ENCODE peak calls at places on chromosomes 11 and 22, in five cellular contexts. L, I, Q, X and U are unnamed samples.

GRCh38 chr11:48028909-48029685 is 48.7 kb downstream of the PTPRJ start:
- DNase-seq in Q (no peak), X (no peak), I (peak), L (no peak), U (no peak)

GRCh38 chr11:59918987-59919589 is 19.1 kb upstream of the OOSP1 start:
- DNase-seq in X (peak), I (peak), Q (peak), L (peak), U (no peak)

GRCh38 chr11:73614591-73614990 is 16.7 kb upstream of the FAM168A start:
- DNase-seq in I (no peak), L (peak), Q (no peak), X (no peak), U (no peak)

GRCh38 chr11:73121692-73122091 is 20.4 kb downstream of the FCHSD2 start:
- DNase-seq in X (no peak), L (no peak), I (no peak), Q (no peak), U (no peak)

GRCh38 chr22:25569983-25570382 is 5.5 kb downstream of the GRK3 start:
- DNase-seq in L (no peak), Q (no peak), I (no peak), X (no peak), U (no peak)

GRCh38 chr11:133811850-133812685 is 33.2 kb downstream of the SPATA19 start:
- DNase-seq in I (no peak), Q (no peak), X (no peak), L (no peak), U (no peak)

GRCh38 chr11:99683933-99684332 is 663.2 kb downstream of the CNTN5 start:
- DNase-seq in L (no peak), Q (no peak), X (no peak), I (no peak), U (no peak)

GRCh38 chr22:48147831-48148230 is 1385.4 kb downstream of the TBC1D22A start:
- DNase-seq in I (no peak), L (no peak), Q (no peak), X (no peak), U (no peak)

GRCh38 chr22:49768961-49769690 is 58.5 kb downstream of the BRD1 start:
- DNase-seq in L (no peak), I (peak), Q (peak), X (no peak), U (peak)

GRCh38 chr11:67439321-67440228 is 2.1 kb upstream of the PTPRCAP start:
- DNase-seq in X (no peak), I (no peak), Q (peak), L (no peak), U (peak)

GRCh38 chr11:556175-556699 is 4.3 kb downstream of the LMNTD2 start:
- DNase-seq in L (no peak), X (no peak), Q (no peak), I (no peak), U (peak)

GRCh38 chr22:46068908-46069481 is 81.3 kb upstream of the PPARA start:
- DNase-seq in X (no peak), Q (no peak), I (peak), L (peak), U (no peak)

GRCh38 chr22:20111045-20111688 is 4.7 kb upstream of the RANBP1 start:
- DNase-seq in X (no peak), L (no peak), I (peak), Q (peak), U (no peak)

GRCh38 chr11:119000906-119001305 is 3.0 kb downstream of the CENATAC start:
- DNase-seq in L (peak), I (no peak), Q (no peak), X (no peak), U (no peak)

GRCh38 chr22:39318507-39319283 is 728 bp downstream of the RPL3 start:
- DNase-seq in Q (no peak), X (peak), L (no peak), I (no peak), U (no peak)

GRCh38 chr11:115590254-115590653 is 86.0 kb upstream of the CADM1 start:
- DNase-seq in L (no peak), X (no peak), Q (no peak), I (no peak), U (no peak)

GRCh38 chr11:91935120-91935519 is 289.5 kb upstream of the FAT3 start:
- DNase-seq in I (no peak), L (no peak), X (no peak), Q (no peak), U (no peak)

GRCh38 chr11:216081-216974 is 8.8 kb downstream of the RIC8A start:
- DNase-seq in I (no peak), Q (no peak), X (no peak), L (no peak), U (no peak)

GRCh38 chr11:119262668-119263351 is 54.1 kb downstream of the MCAM start:
- DNase-seq in X (peak), I (peak), L (peak), Q (no peak), U (no peak)

GRCh38 chr11:90134420-90135003 is at the start of gene NAALAD2:
- DNase-seq in X (peak), I (peak), Q (peak), L (no peak), U (peak)

GRCh38 chr11:122717264-122717867 is 61.8 kb downstream of the UBASH3B start:
- DNase-seq in Q (no peak), I (no peak), L (no peak), X (no peak), U (no peak)

GRCh38 chr22:45218974-45219373 is 21.7 kb downstream of the KIAA0930 start:
- DNase-seq in L (no peak), Q (no peak), X (peak), I (no peak), U (no peak)

GRCh38 chr11:73306069-73306468 is 2.0 kb upstream of the ARHGEF17 start:
- DNase-seq in L (no peak), Q (no peak), X (no peak), I (no peak), U (no peak)

GRCh38 chr22:33925194-33925593 is 4.9 kb upstream of the LARGE1 start:
- DNase-seq in X (no peak), Q (no peak), L (no peak), I (no peak), U (no peak)

GRCh38 chr22:39362271-39362670 is 12.5 kb downstream of the SYNGR1 start:
- DNase-seq in L (no peak), X (no peak), I (no peak), Q (peak), U (no peak)

GRCh38 chr22:27627901-27628300 is 173.7 kb downstream of the MN1 start:
- DNase-seq in X (no peak), Q (no peak), L (no peak), I (no peak), U (no peak)

GRCh38 chr11:11265994-11266606 is 87.0 kb downstream of the CSNK2A3 start:
- DNase-seq in I (peak), Q (peak), X (peak), L (peak), U (peak)

GRCh38 chr11:37512156-37512780 is 914.2 kb upstream of the RAG2 start:
- DNase-seq in L (no peak), Q (peak), X (no peak), I (no peak), U (no peak)

GRCh38 chr22:27800250-27801131 is 1.1 kb downstream of the MN1 start:
- DNase-seq in I (peak), X (no peak), Q (no peak), L (peak), U (peak)

GRCh38 chr11:20363149-20363499 is 390 bp upstream of the HTATIP2 start:
- DNase-seq in Q (no peak), X (no peak), L (no peak), I (no peak), U (no peak)

GRCh38 chr11:20357150-20357549 is 6.4 kb upstream of the HTATIP2 start:
- DNase-seq in I (no peak), Q (no peak), X (no peak), L (no peak), U (no peak)

GRCh38 chr11:20362481-20362880 is 1.0 kb upstream of the HTATIP2 start:
- DNase-seq in I (peak), Q (no peak), L (no peak), X (no peak), U (no peak)

GRCh38 chr11:20363500-20364411 is at the start of gene HTATIP2:
- DNase-seq in X (no peak), L (peak), Q (peak), I (peak), U (peak)

DNA sequence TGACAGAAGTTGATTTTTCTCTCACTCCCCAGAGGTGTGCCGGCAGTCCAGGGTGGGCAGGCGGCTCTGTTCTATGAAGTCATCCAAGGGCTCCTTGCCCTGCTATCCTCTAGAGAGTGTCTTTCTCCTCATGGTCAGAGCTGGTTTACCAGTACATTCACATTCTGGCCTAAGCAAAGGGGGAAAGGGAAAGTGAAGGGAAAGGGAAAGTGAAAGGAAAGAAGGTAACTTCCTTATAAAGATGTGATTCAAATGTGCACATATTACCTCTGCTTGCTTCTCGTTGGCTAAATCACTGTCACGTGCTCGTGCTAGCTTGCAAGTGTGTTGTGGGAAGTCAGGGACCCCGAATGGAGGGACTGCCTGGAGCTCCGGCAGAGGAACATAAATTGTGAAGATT is 2.9 kb upstream of the HTATIP2 start:
- DNase-seq in I (peak), X (peak), Q (no peak), L (peak), U (no peak)
- H3K4me3 ChIP-seq in I (no peak), X (no peak), Q (no peak), L (no peak), U (no peak)

GRCh38 chr11:2185324-2186085 is 13.9 kb upstream of the TH start:
- DNase-seq in Q (no peak), X (no peak), I (no peak), L (no peak), U (peak)

GRCh38 chr11:2188745-2189144 is 17.1 kb upstream of the TH start:
- DNase-seq in X (no peak), I (no peak), Q (no peak), L (no peak), U (no peak)

GRCh38 chr11:2189938-2190669 is 18.5 kb upstream of the TH start:
- DNase-seq in L (no peak), I (no peak), Q (no peak), X (no peak), U (no peak)

GRCh38 chr11:2186669-2187266 is 15.2 kb upstream of the TH start:
- DNase-seq in L (no peak), I (peak), Q (peak), X (peak), U (no peak)

GRCh38 chr11:2187267-2187707 is 15.7 kb upstream of the TH start:
- DNase-seq in X (no peak), I (no peak), Q (no peak), L (no peak), U (no peak)
- H3K4me3 ChIP-seq in X (no peak), I (no peak), Q (no peak), L (no peak), U (no peak)

GRCh38 chr22:22087854-22088657 is 105.5 kb upstream of the TOP3B start:
- DNase-seq in Q (no peak), I (no peak), X (no peak), L (no peak), U (no peak)

GRCh38 chr22:22091400-22091878 is 108.9 kb upstream of the TOP3B start:
- DNase-seq in L (no peak), X (no peak), Q (no peak), I (no peak), U (no peak)

GRCh38 chr22:22090650-22091399 is 108.2 kb upstream of the TOP3B start:
- DNase-seq in I (no peak), L (no peak), X (no peak), Q (no peak), U (no peak)

GRCh38 chr22:22088658-22089458 is 106.3 kb upstream of the TOP3B start:
- DNase-seq in Q (no peak), X (no peak), L (no peak), I (no peak), U (no peak)

DNA sequence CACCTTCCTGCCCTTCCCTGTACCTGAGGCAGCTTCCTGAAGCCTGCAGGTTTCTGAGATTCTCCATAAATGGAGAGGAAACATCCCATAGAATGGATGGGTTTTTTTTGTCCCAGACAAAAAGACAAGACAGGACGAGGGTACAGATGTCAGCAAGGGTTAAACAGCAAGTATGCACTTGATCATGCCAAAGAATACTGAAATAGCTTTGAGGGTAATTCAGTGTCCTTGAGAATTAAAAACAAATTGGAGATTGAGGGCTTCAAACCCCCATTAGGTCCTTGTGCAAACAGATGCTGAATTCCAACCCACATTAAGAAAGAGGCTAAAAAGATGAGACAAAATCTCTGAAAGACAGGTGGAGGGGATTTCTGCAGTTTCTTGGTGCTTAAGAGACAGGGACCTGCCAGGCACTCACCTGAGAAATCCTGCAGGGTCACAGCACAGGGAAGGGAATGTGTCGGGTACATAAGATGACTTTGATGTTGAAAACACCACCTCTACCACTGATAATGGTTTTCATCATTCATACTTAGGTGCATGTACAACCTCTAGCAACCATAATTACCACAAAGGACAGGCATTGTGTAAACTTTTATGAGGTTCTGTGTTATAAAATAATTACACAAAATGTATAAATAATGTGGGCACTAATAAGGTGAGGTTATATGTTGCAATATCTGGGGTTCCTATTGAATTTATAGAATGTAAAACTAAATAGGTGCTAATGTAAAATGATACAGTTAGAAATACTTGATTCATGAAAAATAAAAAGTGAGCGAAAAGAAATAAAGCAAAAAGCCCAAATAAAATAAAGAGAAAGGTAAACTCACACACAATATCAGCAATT is 107.1 kb upstream of the TOP3B start:
- DNase-seq in I (no peak), L (no peak), Q (no peak), X (no peak), U (no peak)
- H3K4me3 ChIP-seq in I (no peak), L (no peak), Q (no peak), X (no peak), U (no peak)

DNA sequence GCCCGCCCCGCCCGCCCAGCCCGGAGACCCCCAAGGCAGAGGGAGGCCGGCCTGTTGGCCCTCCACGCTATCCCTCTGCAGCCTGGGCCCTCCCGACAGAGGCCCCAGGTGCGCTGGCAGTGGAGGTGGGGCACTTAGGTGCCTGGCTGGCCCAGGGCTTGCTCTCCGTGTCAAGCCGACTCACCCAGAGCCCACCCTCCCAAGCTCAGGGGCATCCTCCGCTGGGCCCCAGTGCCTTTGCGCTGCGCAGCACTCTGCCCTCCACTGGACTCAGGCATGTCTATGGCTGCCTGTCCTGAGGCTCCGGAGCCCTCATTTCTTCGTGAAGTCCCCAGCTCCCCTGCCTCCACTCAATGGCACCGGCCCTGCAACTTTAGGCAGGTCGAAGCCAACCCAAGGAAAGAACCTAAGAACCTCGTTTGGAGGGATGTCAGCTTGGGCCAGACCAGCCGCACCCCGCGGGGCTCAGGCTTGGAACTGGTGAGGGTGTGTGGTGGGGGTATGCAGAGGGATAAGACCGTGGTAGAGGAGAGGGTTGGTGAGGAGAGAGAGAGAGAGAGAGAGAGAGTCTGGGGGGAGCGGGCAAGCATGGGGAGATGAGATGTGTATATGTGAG is 6.1 kb downstream of the SMIM45 start:
- DNase-seq in X (no peak), Q (no peak), L (no peak), I (no peak), U (no peak)
- H3K4me3 ChIP-seq in X (no peak), Q (peak), L (no peak), I (no peak), U (no peak)

GRCh38 chr11:117433717-117434116 is 106.1 kb downstream of the CEP164 start:
- DNase-seq in L (no peak), Q (no peak), I (no peak), X (no peak), U (no peak)

GRCh38 chr11:117434481-117434880 is 106.8 kb downstream of the CEP164 start:
- DNase-seq in L (no peak), I (no peak), X (no peak), Q (no peak), U (no peak)

GRCh38 chr11:117437791-117438130 is 110.1 kb downstream of the CEP164 start:
- DNase-seq in L (no peak), Q (no peak), X (no peak), I (no peak), U (peak)

GRCh38 chr11:117437041-117437790 is 109.6 kb downstream of the CEP164 start:
- DNase-seq in X (no peak), Q (no peak), I (no peak), L (no peak), U (peak)

DNA sequence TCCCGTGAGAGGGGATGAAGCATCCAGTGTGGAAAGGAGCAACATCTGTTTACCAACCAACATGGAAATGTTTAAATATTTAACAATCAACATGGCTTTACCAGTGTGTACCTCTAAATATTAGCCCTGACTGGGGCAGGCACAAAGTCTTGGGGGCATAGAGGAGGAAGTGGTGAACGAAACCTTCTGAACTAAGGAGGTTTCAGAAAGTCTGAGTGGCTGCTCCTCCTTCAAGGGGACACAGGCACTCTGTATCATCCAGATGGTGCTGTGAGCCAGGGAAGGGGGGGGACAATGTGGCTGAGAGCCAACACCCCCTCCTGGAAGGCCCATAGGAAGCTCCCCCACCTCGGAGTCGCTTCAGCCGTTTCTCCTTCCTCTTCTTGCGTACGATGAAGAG is 107.6 kb downstream of the CEP164 start:
- DNase-seq in L (no peak), X (no peak), Q (no peak), I (no peak), U (no peak)
- H3K4me3 ChIP-seq in L (no peak), X (no peak), Q (no peak), I (no peak), U (no peak)

DNA sequence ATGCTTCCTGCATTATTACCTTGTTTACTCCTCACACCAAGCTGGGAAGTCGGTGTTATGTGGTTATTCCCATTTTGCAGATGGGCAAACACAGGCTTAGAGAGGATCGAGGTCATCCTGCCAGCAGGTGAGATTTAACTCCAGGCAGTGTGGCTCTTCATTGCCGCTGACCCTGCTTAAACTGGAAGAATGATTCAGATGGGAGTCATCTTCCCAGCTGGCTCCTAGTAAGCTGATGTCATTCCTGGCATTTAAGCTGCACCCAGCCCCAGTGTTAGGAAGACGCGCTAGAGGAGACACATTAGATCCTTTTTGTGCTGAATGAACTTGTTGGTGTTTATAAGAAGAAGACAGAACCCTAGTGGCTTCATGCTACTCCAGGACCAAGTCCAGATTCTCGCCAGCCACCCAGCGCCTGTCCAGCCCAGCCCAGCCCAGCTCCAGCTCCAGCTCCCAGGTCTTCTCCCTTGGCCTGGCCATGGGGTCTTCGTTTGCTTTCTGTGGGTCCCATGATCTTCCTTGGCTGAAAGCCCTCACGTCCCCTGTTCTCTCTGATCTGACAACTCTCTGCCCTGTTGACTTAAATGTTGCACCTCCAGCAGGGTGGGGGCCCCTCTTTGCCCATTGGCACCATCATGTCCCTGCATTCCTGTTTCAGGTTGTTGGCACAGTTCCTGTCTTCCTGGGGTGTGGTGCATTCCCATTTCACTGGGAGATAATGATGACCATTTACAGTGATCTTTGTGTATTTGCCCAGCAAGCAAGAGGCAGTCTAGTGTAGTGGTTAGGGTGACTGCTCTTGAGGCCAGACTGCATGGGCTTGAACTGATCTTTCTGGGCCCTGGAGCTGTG is 13.6 kb downstream of the PARVB start:
- DNase-seq in L (peak), Q (peak), I (peak), X (peak), U (no peak)
- H3K4me3 ChIP-seq in L (peak), Q (no peak), I (no peak), X (no peak), U (no peak)